ENCODE peak calls at places on chromosomes 5 and 9, in four cellular contexts. W, C, P and O are unnamed samples.
A peak's percentile ranks its signal among the peaks of the same experiment; 100 is the strongest.

GRCh38 chr9:86034863-86035734 is 64.3 kb downstream of the GOLM1 start:
- DNase-seq in W (no peak), C (no peak), P (no peak), O (no peak)

GRCh38 chr5:32814141-32814540 is 103.0 kb downstream of the NPR3 start:
- DNase-seq in W (no peak), C (no peak), P (no peak), O (no peak)

GRCh38 chr5:110414360-110414759 is 312.1 kb downstream of the TMEM232 start:
- DNase-seq in W (no peak), C (no peak), P (no peak), O (no peak)

GRCh38 chr9:91089405-91090131 is 272.1 kb downstream of the AUH start:
- DNase-seq in W (no peak), C (no peak), P (no peak), O (no peak)

GRCh38 chr5:2507611-2508010 is 243.9 kb downstream of the IRX2 start:
- DNase-seq in W (no peak), C (no peak), P (no peak), O (no peak)

GRCh38 chr5:126777257-126777973 is 479 bp downstream of the LMNB1 start:
- DNase-seq in W (peak; percentile 53), C (peak; percentile 67), P (no peak), O (peak; percentile 62)

GRCh38 chr5:102222772-102223171 is 73.3 kb downstream of the SLCO4C1 start:
- DNase-seq in W (no peak), C (no peak), P (no peak), O (no peak)

GRCh38 chr9:121572581-121572980 is 72.9 kb upstream of the GGTA1 start:
- DNase-seq in W (no peak), C (no peak), P (no peak), O (no peak)

GRCh38 chr9:112061152-112061740 is 113.9 kb downstream of the SUSD1 start:
- DNase-seq in W (peak; percentile 14), C (peak; percentile 28), P (peak; percentile 70), O (no peak)

GRCh38 chr5:84382363-84383295 is 2.1 kb downstream of the EDIL3 start:
- DNase-seq in W (no peak), C (no peak), P (no peak), O (no peak)

GRCh38 chr5:73160239-73160671 is 12.7 kb upstream of the TMEM174 start:
- DNase-seq in W (peak; percentile 17), C (peak; percentile 66), P (no peak), O (no peak)

GRCh38 chr5:9295466-9295801 is 250.4 kb downstream of the SEMA5A start:
- DNase-seq in W (no peak), C (no peak), P (no peak), O (no peak)

GRCh38 chr9:20921362-20921761 is 110.1 kb downstream of the HACD4 start:
- DNase-seq in W (no peak), C (no peak), P (peak; percentile 44), O (no peak)

GRCh38 chr5:178560911-178561310 is 29.3 kb downstream of the COL23A1 start:
- DNase-seq in W (no peak), C (no peak), P (no peak), O (no peak)
- H3K27ac ChIP-seq in W (no peak overlapping the region), C (no peak overlapping the region), P (no peak overlapping the region), O (no peak overlapping the region)

GRCh38 chr9:135649508-135649907 is 10.2 kb upstream of the GLT6D1 start:
- DNase-seq in W (no peak), C (no peak), P (no peak), O (no peak)
- H3K9me3 ChIP-seq in W (peaks cover 20% of the 10 kb centered on the region), C (no peaks in the 10 kb centered on the region), P (peaks cover 4% of the 10 kb centered on the region), O (peaks cover 5% of the 10 kb centered on the region)

GRCh38 chr5:133344266-133344665 is 268.1 kb downstream of the FSTL4 start:
- DNase-seq in W (no peak), C (no peak), P (no peak), O (no peak)

GRCh38 chr5:133343196-133343595 is 269.1 kb downstream of the FSTL4 start:
- DNase-seq in W (no peak), C (no peak), P (no peak), O (no peak)

GRCh38 chr5:133348406-133348805 is 263.9 kb downstream of the FSTL4 start:
- DNase-seq in W (no peak), C (no peak), P (no peak), O (no peak)

GRCh38 chr5:133341915-133342710 is 270.2 kb downstream of the FSTL4 start:
- DNase-seq in W (no peak), C (no peak), P (no peak), O (no peak)

DNA sequence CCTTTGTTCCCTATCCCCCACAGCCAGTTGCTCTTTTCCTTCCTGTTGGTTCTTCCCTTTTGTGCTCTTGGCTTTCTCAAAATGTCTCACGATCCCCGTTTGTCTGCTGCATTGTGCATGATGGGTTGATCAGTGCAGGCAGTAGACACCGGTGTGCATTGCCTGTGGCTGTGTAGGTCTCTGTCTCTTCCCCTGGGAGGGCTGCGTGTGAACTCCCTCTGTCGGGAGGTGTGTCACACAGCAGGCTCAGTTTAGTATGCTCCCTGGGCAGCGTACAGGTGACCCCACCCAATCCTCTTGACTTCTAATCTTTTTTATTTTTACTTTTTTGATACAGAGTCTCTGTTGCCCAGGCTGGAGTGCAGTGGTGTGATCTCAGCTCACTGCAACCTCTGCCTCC is 265.3 kb downstream of the FSTL4 start:
- DNase-seq in W (no peak), C (peak; percentile 11), P (no peak), O (no peak)
- H3K4me1 ChIP-seq in W (no peaks in the 10 kb centered on the region), C (no peaks in the 10 kb centered on the region), P (no peaks in the 10 kb centered on the region), O (no peaks in the 10 kb centered on the region)

GRCh38 chr5:55636177-55636576 is 75.9 kb downstream of the SLC38A9 start:
- DNase-seq in W (no peak), C (no peak), P (no peak), O (no peak)
- H3K27ac ChIP-seq in W (no peak overlapping the region), C (no peak overlapping the region), P (no peak overlapping the region), O (no peak overlapping the region)

GRCh38 chr5:45847877-45848276 is 151.7 kb upstream of the HCN1 start:
- DNase-seq in W (no peak), C (no peak), P (no peak), O (no peak)
- H3K9me3 ChIP-seq in W (no peaks in the 10 kb centered on the region), C (no peaks in the 10 kb centered on the region), P (peaks cover 3% of the 10 kb centered on the region), O (no peaks in the 10 kb centered on the region)

GRCh38 chr9:19117039-19117716 is 10.1 kb downstream of the PLIN2 start:
- DNase-seq in W (no peak), C (no peak), P (no peak), O (no peak)

GRCh38 chr9:19114680-19115270 is 12.1 kb upstream of the HAUS6 start:
- DNase-seq in W (no peak), C (no peak), P (no peak), O (no peak)

GRCh38 chr9:19116391-19116790 is 10.9 kb downstream of the PLIN2 start:
- DNase-seq in W (no peak), C (no peak), P (no peak), O (no peak)

GRCh38 chr9:19119241-19119640 is 8.1 kb downstream of the PLIN2 start:
- DNase-seq in W (no peak), C (no peak), P (no peak), O (no peak)

GRCh38 chr9:19113964-19114679 is 11.4 kb upstream of the HAUS6 start:
- DNase-seq in W (no peak), C (no peak), P (no peak), O (no peak)
- H3K4me1 ChIP-seq in W (no peaks in the 10 kb centered on the region), C (no peaks in the 10 kb centered on the region), P (peaks cover 30% of the 10 kb centered on the region), O (no peaks in the 10 kb centered on the region)

GRCh38 chr9:137109250-137110146 is 5.0 kb downstream of the DPP7 start:
- DNase-seq in W (no peak), C (no peak), P (no peak), O (no peak)

GRCh38 chr9:137111788-137112563 is 2.6 kb downstream of the DPP7 start:
- DNase-seq in W (no peak), C (no peak), P (no peak), O (no peak)

GRCh38 chr9:137110147-137110910 is 4.2 kb downstream of the DPP7 start:
- DNase-seq in W (no peak), C (no peak), P (no peak), O (no peak)

GRCh38 chr9:137112564-137113384 is 1.8 kb downstream of the DPP7 start:
- DNase-seq in W (no peak), C (no peak), P (no peak), O (no peak)

GRCh38 chr9:137110911-137111787 is 3.4 kb downstream of the DPP7 start:
- DNase-seq in W (no peak), C (no peak), P (no peak), O (no peak)
- H3K27ac ChIP-seq in W (no peak overlapping the region), C (no peak overlapping the region), P (no peak overlapping the region), O (no peak overlapping the region)

GRCh38 chr5:150912312-150912814 is 7.6 kb upstream of the ZNF300 start:
- DNase-seq in W (no peak), C (no peak), P (no peak), O (no peak)
- H3K9me3 ChIP-seq in W (peaks cover 9% of the 10 kb centered on the region), C (no peaks in the 10 kb centered on the region), P (peaks cover 2% of the 10 kb centered on the region), O (no peaks in the 10 kb centered on the region)

DNA sequence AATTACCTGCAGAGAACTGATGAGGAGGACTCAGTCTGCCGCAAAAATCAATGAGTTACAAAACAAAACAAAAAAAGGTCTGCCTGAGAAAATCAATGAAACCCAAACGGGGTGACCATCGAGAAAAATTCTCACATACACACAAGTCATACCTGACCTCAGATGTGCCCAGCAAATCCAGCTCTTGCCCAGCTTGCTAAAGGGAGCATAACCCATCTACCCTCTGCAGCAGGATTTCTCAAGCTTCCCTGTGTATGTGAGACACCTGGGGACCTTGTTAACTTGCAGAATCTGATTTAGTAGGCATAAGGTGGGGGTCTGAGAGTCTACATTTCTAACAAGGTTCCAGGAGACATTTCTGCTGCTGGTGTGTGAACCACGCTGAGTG is 126.3 kb downstream of the TLE1 start:
- DNase-seq in W (no peak), C (no peak), P (no peak), O (no peak)
- H3K4me1 ChIP-seq in W (no peaks in the 10 kb centered on the region), C (no peaks in the 10 kb centered on the region), P (peaks cover 38% of the 10 kb centered on the region), O (no peaks in the 10 kb centered on the region)